ENCODE peak calls at places on chromosome 9, in seven cellular contexts. V is PC-9, X is progenitor cell of endocrine pancreas, U is cardiac muscle cell, B is uterus, D is upper lobe of right lung, J is astrocyte of the spinal cord. Q is an unnamed sample.

GRCh38 chr9:23073136-23073535 is 626.5 kb downstream of the DMRTA1 start:
- DNase-seq in V (no peak), X (no peak), U (no peak), B (no peak), D (no peak), J (no peak), Q (no peak)

GRCh38 chr9:111896942-111897830 is 572 bp downstream of the UGCG start:
- DNase-seq in V (peak; percentile 23), X (peak; percentile 43), U (peak; percentile 51), B (peak; percentile 67), D (peak; percentile 88), J (peak; percentile 50), Q (no peak)

GRCh38 chr9:101354143-101354764 is 30.6 kb downstream of the BAAT start:
- DNase-seq in V (no peak), X (no peak), U (no peak), B (no peak), D (no peak), J (no peak), Q (no peak)

GRCh38 chr9:13274901-13275641 is 4.4 kb downstream of the MPDZ start:
- DNase-seq in V (no peak), X (no peak), U (peak; percentile 83), B (no peak), D (no peak), J (peak; percentile 66), Q (no peak)

GRCh38 chr9:22037954-22038690 is 29.0 kb upstream of the CDKN2B start:
- DNase-seq in V (no peak), X (no peak), U (peak; percentile 64), B (no peak), D (no peak), J (peak; percentile 59), Q (no peak)

GRCh38 chr9:27118916-27119315 is 9.9 kb downstream of the TEK start:
- DNase-seq in V (no peak), X (no peak), U (no peak), B (no peak), D (no peak), J (peak; percentile 77), Q (no peak)

GRCh38 chr9:114240647-114241558 is 82.0 kb upstream of the ORM1 start:
- DNase-seq in V (no peak), X (no peak), U (no peak), B (no peak), D (no peak), J (no peak), Q (no peak)

GRCh38 chr9:71762900-71763653 is 5.2 kb downstream of the CEMIP2 start:
- DNase-seq in V (no peak), X (no peak), U (peak; percentile 50), B (no peak), D (no peak), J (peak; percentile 65), Q (no peak)

GRCh38 chr9:83508072-83508471 is 30.1 kb downstream of the FRMD3 start:
- DNase-seq in V (no peak), X (no peak), U (peak; percentile 12), B (no peak), D (no peak), J (peak; percentile 21), Q (no peak)

GRCh38 chr9:108087781-108088180 is 598.2 kb upstream of the KLF4 start:
- DNase-seq in V (no peak), X (no peak), U (no peak), B (peak; percentile 55), D (no peak), J (no peak), Q (peak; percentile 71)

GRCh38 chr9:6150483-6150882 is 65.1 kb upstream of the IL33 start:
- DNase-seq in V (no peak), X (no peak), U (no peak), B (no peak), D (no peak), J (no peak), Q (no peak)
- TF ChIP-seq CTCF in V (no peak), X (no peak), U (no peak), B (no peak), D (no peak), J (no peak), Q (no peak)

DNA sequence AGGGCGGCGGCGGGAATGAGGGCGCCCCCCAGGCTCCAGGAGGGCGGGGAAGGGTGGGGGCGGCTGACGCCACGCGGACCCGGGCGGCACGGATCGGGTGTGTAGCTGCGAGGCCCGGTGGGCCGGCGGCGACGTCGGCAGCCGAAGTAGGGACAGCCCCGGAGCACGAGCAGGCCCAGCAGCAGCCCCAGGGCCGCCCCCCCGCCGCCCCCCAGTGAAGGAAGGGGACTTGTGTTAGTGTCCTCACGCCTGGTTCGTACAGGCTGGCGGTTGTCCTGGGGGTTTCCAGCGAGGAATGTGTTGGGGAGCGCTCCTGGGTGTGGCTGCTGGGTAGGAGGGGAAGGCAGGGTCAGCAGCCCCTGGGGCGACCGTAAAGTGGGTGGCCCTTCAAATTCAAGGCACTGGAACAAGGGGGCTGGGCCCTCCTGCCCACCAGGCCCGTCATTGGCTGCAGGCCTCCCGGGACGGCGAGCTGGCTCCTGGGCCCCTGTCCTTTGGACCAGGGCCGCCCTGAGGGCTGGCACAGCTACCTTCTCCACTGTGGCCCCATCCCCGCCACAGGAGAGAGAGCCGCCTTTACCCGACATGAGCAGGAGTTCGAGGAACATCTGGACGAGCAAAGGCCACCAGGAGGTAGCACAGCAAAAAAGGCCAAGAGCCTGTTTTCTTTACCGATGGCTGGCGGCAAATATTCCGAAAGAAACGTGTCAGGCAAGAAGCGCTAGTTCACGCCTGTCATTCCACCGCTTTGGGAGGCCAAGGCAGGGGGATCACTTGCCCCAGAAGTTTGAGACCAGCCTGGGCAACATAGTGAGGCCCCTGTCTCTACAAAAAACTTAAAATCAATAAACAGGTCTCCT is 814 bp upstream of the TMEM250 start:
- DNase-seq in V (peak; percentile 68), X (peak; percentile 39), U (peak; percentile 53), B (no peak), D (no peak), J (peak; percentile 27), Q (no peak)
- TF ChIP-seq CTCF in V (no peak), X (no peak), U (no peak), B (no peak), D (no peak), J (no peak), Q (no peak)

GRCh38 chr9:124771021-124771866 is at the start of gene NR6A1:
- DNase-seq in V (peak; percentile 98), X (peak; percentile 95), U (peak; percentile 98), B (peak; percentile 94), D (peak; percentile 99), J (peak; percentile 97), Q (peak; percentile 92)
- TF ChIP-seq CTCF in V (no peak), X (peak; percentile 40), U (no peak), B (peak; percentile 27), D (peak; percentile 15), J (peak; percentile 16), Q (peak; percentile 9)

GRCh38 chr9:928363-929042 is 48.0 kb upstream of the DMRT3 start:
- DNase-seq in V (no peak), X (peak; percentile 17), U (peak; percentile 1), B (no peak), D (no peak), J (no peak), Q (no peak)
- TF ChIP-seq CTCF in V (peak; percentile 49), X (peak; percentile 70), U (peak; percentile 44), B (no peak), D (peak; percentile 52), J (peak; percentile 35), Q (peak; percentile 58)

GRCh38 chr9:14433293-14433818 is 119.4 kb upstream of the NFIB start:
- DNase-seq in V (no peak), X (no peak), U (peak; percentile 86), B (no peak), D (no peak), J (no peak), Q (no peak)

GRCh38 chr9:14435871-14436270 is 121.9 kb upstream of the NFIB start:
- DNase-seq in V (no peak), X (no peak), U (no peak), B (no peak), D (no peak), J (no peak), Q (no peak)

GRCh38 chr9:14434971-14435718 is 121.2 kb upstream of the NFIB start:
- DNase-seq in V (no peak), X (no peak), U (no peak), B (no peak), D (no peak), J (no peak), Q (no peak)

GRCh38 chr9:14437336-14438231 is 123.6 kb upstream of the NFIB start:
- DNase-seq in V (no peak), X (no peak), U (no peak), B (peak; percentile 27), D (no peak), J (no peak), Q (no peak)

DNA sequence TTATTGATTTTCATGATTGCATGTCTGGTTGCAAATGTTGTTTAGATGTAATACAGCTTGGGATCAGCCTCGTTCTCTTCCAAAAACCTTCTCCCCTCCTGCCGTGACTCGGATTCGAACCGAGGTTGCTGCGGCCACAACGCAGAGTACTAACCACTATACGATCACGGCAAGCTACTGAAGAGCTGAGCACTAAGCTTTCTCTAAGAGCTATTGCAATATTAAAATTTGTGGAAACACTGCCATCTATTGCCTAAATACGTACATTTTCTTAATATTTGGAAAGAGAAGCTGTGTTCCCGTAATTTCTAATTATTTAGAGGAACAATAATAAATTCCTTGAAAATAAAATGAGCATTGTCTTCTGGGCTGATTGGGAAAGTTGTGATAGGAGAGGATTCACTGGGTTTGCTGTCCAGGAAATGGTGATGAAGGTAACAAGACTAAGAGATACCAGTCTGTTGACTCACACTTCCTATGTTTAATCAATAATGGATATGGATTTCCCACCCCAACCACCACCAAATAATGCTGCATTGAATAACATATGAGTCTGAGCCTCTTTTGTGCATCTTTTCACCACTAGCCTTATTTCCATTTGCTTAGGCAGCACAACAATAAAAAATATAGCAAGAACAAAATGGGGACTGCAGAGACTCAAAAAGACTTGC is 120.0 kb upstream of the NFIB start:
- DNase-seq in V (peak; percentile 19), X (no peak), U (peak; percentile 86), B (peak; percentile 22), D (no peak), J (peak; percentile 73), Q (no peak)
- TF ChIP-seq CTCF in V (peak; percentile 50), X (no peak), U (peak; percentile 28), B (peak; percentile 32), D (peak; percentile 33), J (peak; percentile 21), Q (peak; percentile 48)

GRCh38 chr9:136626740-136627642 is 35.7 kb upstream of the EGFL7 start:
- DNase-seq in V (no peak), X (peak; percentile 75), U (no peak), B (no peak), D (no peak), J (no peak), Q (no peak)
- TF ChIP-seq CTCF in V (peak; percentile 25), X (peak; percentile 32), U (no peak), B (no peak), D (no peak), J (no peak), Q (no peak)

GRCh38 chr9:90874194-90874593 is 72.6 kb downstream of the SYK start:
- DNase-seq in V (no peak), X (no peak), U (no peak), B (no peak), D (no peak), J (no peak), Q (no peak)
- TF ChIP-seq CTCF in V (no peak), X (no peak), U (no peak), B (no peak), D (no peak), J (peak; percentile 11), Q (peak; percentile 24)

Q was measured in LNCaP clone FGC.